ENCODE peak calls at places on chromosomes 12 and 14, in five cellular contexts. One of them, this sample, is unnamed.

GRCh38 chr12:3252416-3252815 is 175.2 kb downstream of the TSPAN9 start:
- DNase-seq in A673: no peak
- DNase-seq in chondrocyte: no peak
- DNase-seq in AG04449: no peak
- DNase-seq in fibroblast of mammary gland: peak
- DNase-seq in this sample: no peak

GRCh38 chr12:50618864-50619609 is 114.3 kb downstream of the DIP2B start:
- DNase-seq in A673: no peak
- DNase-seq in chondrocyte: no peak
- DNase-seq in AG04449: no peak
- DNase-seq in fibroblast of mammary gland: peak
- DNase-seq in this sample: no peak

GRCh38 chr14:75222208-75222701 is 45.8 kb upstream of the TMED10 start:
- DNase-seq in fibroblast of mammary gland: peak
- DNase-seq in chondrocyte: no peak
- DNase-seq in AG04449: peak
- DNase-seq in A673: no peak
- DNase-seq in this sample: peak

GRCh38 chr12:117881517-117881916 is 87.3 kb downstream of the KSR2 start:
- DNase-seq in fibroblast of mammary gland: peak
- DNase-seq in chondrocyte: no peak
- DNase-seq in AG04449: no peak
- DNase-seq in A673: no peak
- DNase-seq in this sample: no peak

GRCh38 chr12:51401900-51402299 is 10.7 kb upstream of the GALNT6 start:
- DNase-seq in chondrocyte: no peak
- DNase-seq in AG04449: no peak
- DNase-seq in fibroblast of mammary gland: no peak
- DNase-seq in A673: no peak
- DNase-seq in this sample: no peak

GRCh38 chr14:101554991-101555668 is 6.2 kb upstream of the DIO3 start:
- DNase-seq in chondrocyte: peak
- DNase-seq in fibroblast of mammary gland: no peak
- DNase-seq in A673: no peak
- DNase-seq in AG04449: no peak
- DNase-seq in this sample: no peak

GRCh38 chr14:68366656-68367055 is 426.2 kb downstream of the ZFP36L1 start:
- DNase-seq in chondrocyte: no peak
- DNase-seq in A673: no peak
- DNase-seq in AG04449: no peak
- DNase-seq in fibroblast of mammary gland: no peak
- DNase-seq in this sample: no peak

GRCh38 chr14:22047105-22047504 is 373.5 kb upstream of the OR4E1 start:
- DNase-seq in AG04449: no peak
- DNase-seq in A673: peak
- DNase-seq in fibroblast of mammary gland: no peak
- DNase-seq in chondrocyte: no peak
- DNase-seq in this sample: no peak

GRCh38 chr14:52071675-52072074 is 2.8 kb upstream of the NID2 start:
- DNase-seq in chondrocyte: no peak
- DNase-seq in AG04449: no peak
- DNase-seq in A673: peak
- DNase-seq in fibroblast of mammary gland: peak
- DNase-seq in this sample: no peak

GRCh38 chr12:9707864-9708808 is 24.8 kb downstream of the CLECL1 start:
- DNase-seq in AG04449: no peak
- DNase-seq in A673: peak
- DNase-seq in chondrocyte: no peak
- DNase-seq in fibroblast of mammary gland: peak
- DNase-seq in this sample: peak

GRCh38 chr14:65658202-65658601 is 245.7 kb downstream of the FUT8 start:
- DNase-seq in A673: no peak
- DNase-seq in AG04449: peak
- DNase-seq in chondrocyte: no peak
- DNase-seq in fibroblast of mammary gland: peak
- DNase-seq in this sample: no peak

GRCh38 chr12:71639341-71639760 is 24.3 kb downstream of the ZFC3H1 start:
- DNase-seq in AG04449: no peak
- DNase-seq in chondrocyte: no peak
- DNase-seq in fibroblast of mammary gland: no peak
- DNase-seq in A673: no peak
- DNase-seq in this sample: no peak
- TF ChIP-seq CTCF in AG04449: peak
- TF ChIP-seq CTCF in chondrocyte: peak
- TF ChIP-seq CTCF in fibroblast of mammary gland: peak
- TF ChIP-seq CTCF in A673: peak
- TF ChIP-seq CTCF in this sample: no peak

DNA sequence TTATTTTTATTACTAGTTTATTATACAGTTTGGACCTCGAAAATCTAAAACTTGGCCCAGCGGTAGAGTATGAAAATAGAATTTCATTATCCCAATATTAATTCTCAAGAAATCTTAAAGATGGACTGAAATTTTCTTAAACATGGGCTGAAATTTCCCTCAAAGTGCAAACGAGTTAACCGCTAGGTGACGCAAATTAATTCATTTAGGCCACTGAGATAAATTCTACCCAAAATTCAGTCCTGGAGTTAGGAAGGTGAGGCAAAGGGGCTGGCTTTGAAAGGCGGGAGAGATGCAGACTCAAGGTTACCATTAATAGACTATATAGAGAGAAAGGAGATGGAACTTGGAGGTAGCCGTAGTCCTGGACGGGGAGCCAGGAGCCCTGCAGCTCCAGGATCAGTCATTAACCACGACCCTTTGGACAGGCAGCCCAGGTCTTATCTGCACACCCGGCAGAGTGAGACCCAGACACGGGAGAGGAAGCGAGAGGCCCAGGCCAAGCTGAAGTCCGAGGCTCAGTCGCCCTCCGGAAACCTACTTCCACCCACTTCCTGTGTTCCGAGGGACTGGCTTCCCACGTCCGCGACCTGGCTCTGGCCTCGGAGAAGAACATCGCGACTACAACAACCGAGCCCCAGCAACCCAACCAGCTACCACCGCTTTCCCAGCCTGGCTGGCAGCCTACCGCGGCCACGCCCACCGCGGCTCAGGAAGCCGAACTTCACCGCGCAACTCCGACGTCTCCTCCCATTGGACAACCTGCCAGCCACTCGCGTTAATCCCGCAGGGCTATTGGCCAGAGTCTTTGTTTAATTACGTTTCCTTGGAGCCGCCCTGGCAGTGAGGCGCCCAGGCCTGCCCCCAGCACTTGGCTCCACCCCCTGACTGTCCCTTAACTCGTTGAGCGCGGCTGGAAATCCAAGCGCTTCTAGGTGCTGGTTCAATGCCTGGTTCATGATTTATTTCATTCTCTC is at the start of gene EFCAB11:
- DNase-seq in chondrocyte: peak
- DNase-seq in fibroblast of mammary gland: peak
- DNase-seq in A673: peak
- DNase-seq in AG04449: peak
- DNase-seq in this sample: peak
- TF ChIP-seq CTCF in chondrocyte: peak
- TF ChIP-seq CTCF in fibroblast of mammary gland: peak
- TF ChIP-seq CTCF in A673: peak
- TF ChIP-seq CTCF in AG04449: no peak
- TF ChIP-seq CTCF in this sample: no peak

GRCh38 chr12:76284816-76285750 is 63.1 kb downstream of the BBS10 start:
- DNase-seq in A673: no peak
- DNase-seq in fibroblast of mammary gland: peak
- DNase-seq in chondrocyte: no peak
- DNase-seq in AG04449: no peak
- DNase-seq in this sample: no peak
- TF ChIP-seq CTCF in A673: no peak
- TF ChIP-seq CTCF in fibroblast of mammary gland: no peak
- TF ChIP-seq CTCF in chondrocyte: no peak
- TF ChIP-seq CTCF in AG04449: no peak
- TF ChIP-seq CTCF in this sample: no peak

GRCh38 chr14:86153480-86153879 is 623.5 kb downstream of the FLRT2 start:
- DNase-seq in fibroblast of mammary gland: no peak
- DNase-seq in chondrocyte: no peak
- DNase-seq in A673: peak
- DNase-seq in AG04449: no peak
- DNase-seq in this sample: no peak
- TF ChIP-seq CTCF in fibroblast of mammary gland: no peak
- TF ChIP-seq CTCF in chondrocyte: peak
- TF ChIP-seq CTCF in A673: peak
- TF ChIP-seq CTCF in AG04449: no peak
- TF ChIP-seq CTCF in this sample: no peak

DNA sequence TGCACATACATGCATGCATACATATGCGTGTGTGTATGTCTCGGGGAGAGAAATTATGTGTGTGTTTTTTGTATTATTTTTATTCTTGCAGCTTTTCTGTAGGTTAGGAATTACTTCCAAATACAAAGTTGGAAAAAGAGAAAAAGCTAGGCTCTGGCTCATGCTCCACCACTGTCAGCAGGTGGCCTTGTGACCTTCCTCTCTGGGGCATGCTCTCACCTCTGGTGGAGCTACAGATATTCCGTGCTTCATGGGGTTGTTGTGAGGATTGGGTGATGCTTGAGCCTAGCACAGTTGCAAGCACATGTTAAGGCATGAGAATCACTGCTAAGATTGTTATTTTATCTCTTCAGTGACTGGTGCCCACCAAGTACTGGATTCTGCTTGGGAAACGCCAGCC is 6.7 kb upstream of the SERPINA6 start:
- DNase-seq in A673: no peak
- DNase-seq in chondrocyte: no peak
- DNase-seq in AG04449: no peak
- DNase-seq in fibroblast of mammary gland: no peak
- DNase-seq in this sample: no peak
- TF ChIP-seq CTCF in A673: no peak
- TF ChIP-seq CTCF in chondrocyte: no peak
- TF ChIP-seq CTCF in AG04449: no peak
- TF ChIP-seq CTCF in fibroblast of mammary gland: no peak
- TF ChIP-seq CTCF in this sample: no peak

GRCh38 chr12:25424186-25424854 is 128.8 kb downstream of the LMNTD1 start:
- DNase-seq in A673: no peak
- DNase-seq in fibroblast of mammary gland: peak
- DNase-seq in AG04449: no peak
- DNase-seq in chondrocyte: no peak
- DNase-seq in this sample: no peak

GRCh38 chr12:25433024-25433423 is 120.1 kb downstream of the LMNTD1 start:
- DNase-seq in fibroblast of mammary gland: no peak
- DNase-seq in A673: no peak
- DNase-seq in AG04449: no peak
- DNase-seq in chondrocyte: no peak
- DNase-seq in this sample: no peak

GRCh38 chr12:25422241-25422640 is 130.8 kb downstream of the LMNTD1 start:
- DNase-seq in fibroblast of mammary gland: no peak
- DNase-seq in AG04449: no peak
- DNase-seq in A673: no peak
- DNase-seq in chondrocyte: no peak
- DNase-seq in this sample: no peak

GRCh38 chr12:25423355-25423754 is 129.7 kb downstream of the LMNTD1 start:
- DNase-seq in chondrocyte: no peak
- DNase-seq in A673: no peak
- DNase-seq in fibroblast of mammary gland: no peak
- DNase-seq in AG04449: no peak
- DNase-seq in this sample: no peak

GRCh38 chr12:25427328-25428249 is 125.5 kb downstream of the LMNTD1 start:
- DNase-seq in fibroblast of mammary gland: peak
- DNase-seq in AG04449: no peak
- DNase-seq in chondrocyte: no peak
- DNase-seq in A673: no peak
- DNase-seq in this sample: no peak
- TF ChIP-seq CTCF in fibroblast of mammary gland: no peak
- TF ChIP-seq CTCF in AG04449: no peak
- TF ChIP-seq CTCF in chondrocyte: no peak
- TF ChIP-seq CTCF in A673: no peak
- TF ChIP-seq CTCF in this sample: no peak

DNA sequence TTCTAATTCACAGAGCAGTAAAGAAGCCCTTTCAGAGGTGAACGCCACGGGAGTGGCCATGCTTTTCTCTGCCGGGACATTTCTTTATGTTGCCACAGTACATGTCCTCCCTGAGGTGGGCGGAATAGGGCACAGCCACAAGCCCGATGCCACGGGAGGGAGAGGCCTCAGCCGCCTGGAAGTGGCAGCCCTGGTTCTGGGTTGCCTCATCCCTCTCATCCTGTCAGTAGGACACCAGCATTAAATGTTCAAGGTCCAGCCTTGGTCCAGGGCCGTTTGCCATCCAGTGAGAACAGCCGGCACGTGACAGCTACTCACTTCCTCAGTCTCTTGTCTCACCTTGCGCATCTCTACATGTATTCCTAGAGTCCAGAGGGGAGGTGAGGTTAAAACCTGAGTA is 26.2 kb upstream of the PLEKHD1 start:
- DNase-seq in AG04449: no peak
- DNase-seq in fibroblast of mammary gland: no peak
- DNase-seq in A673: no peak
- DNase-seq in chondrocyte: no peak
- DNase-seq in this sample: no peak
- TF ChIP-seq CTCF in AG04449: no peak
- TF ChIP-seq CTCF in fibroblast of mammary gland: no peak
- TF ChIP-seq CTCF in A673: no peak
- TF ChIP-seq CTCF in chondrocyte: no peak
- TF ChIP-seq CTCF in this sample: no peak

This sample was measured in spleen.